ENCODE peak calls at places on chromosomes 16 and 17, in ten cellular contexts. One of them, this sample, is unnamed.

GRCh38 chr16:67555795-67556212 is 6.5 kb upstream of the CTCF start:
- DNase-seq in neural progenitor cell: no peak
- DNase-seq in cardiac muscle cell: no peak
- DNase-seq in CD4-positive, alpha-beta T cell: no peak
- DNase-seq in SK-N-SH: no peak
- DNase-seq in H9: no peak
- DNase-seq in dorsolateral prefrontal cortex: no peak
- DNase-seq in GM13977: no peak
- DNase-seq in PC-9: no peak
- DNase-seq in lower lobe of right lung: no peak
- DNase-seq in this sample: no peak

GRCh38 chr17:31517524-31517923 is 126.0 kb downstream of the RAB11FIP4 start:
- DNase-seq in dorsolateral prefrontal cortex: no peak
- DNase-seq in H9: peak; percentile 82
- DNase-seq in CD4-positive, alpha-beta T cell: no peak
- DNase-seq in GM13977: no peak
- DNase-seq in neural progenitor cell: peak; percentile 69
- DNase-seq in PC-9: peak; percentile 22
- DNase-seq in lower lobe of right lung: no peak
- DNase-seq in cardiac muscle cell: peak; percentile 60
- DNase-seq in SK-N-SH: peak; percentile 80
- DNase-seq in this sample: no peak

GRCh38 chr17:18992454-18993130 is 12.0 kb downstream of the FAM83G start:
- DNase-seq in PC-9: no peak
- DNase-seq in H9: no peak
- DNase-seq in lower lobe of right lung: peak; percentile 80
- DNase-seq in SK-N-SH: no peak
- DNase-seq in neural progenitor cell: no peak
- DNase-seq in dorsolateral prefrontal cortex: no peak
- DNase-seq in CD4-positive, alpha-beta T cell: no peak
- DNase-seq in GM13977: no peak
- DNase-seq in cardiac muscle cell: no peak
- DNase-seq in this sample: no peak

GRCh38 chr16:73298562-73298961 is 250.6 kb upstream of the ZFHX3 start:
- DNase-seq in lower lobe of right lung: no peak
- DNase-seq in dorsolateral prefrontal cortex: no peak
- DNase-seq in cardiac muscle cell: no peak
- DNase-seq in neural progenitor cell: peak; percentile 34
- DNase-seq in H9: no peak
- DNase-seq in GM13977: no peak
- DNase-seq in CD4-positive, alpha-beta T cell: no peak
- DNase-seq in SK-N-SH: no peak
- DNase-seq in PC-9: no peak
- DNase-seq in this sample: no peak

GRCh38 chr17:4724655-4725054 is 6.6 kb upstream of the MED11 start:
- DNase-seq in SK-N-SH: no peak
- DNase-seq in PC-9: no peak
- DNase-seq in cardiac muscle cell: no peak
- DNase-seq in lower lobe of right lung: peak; percentile 11
- DNase-seq in GM13977: no peak
- DNase-seq in H9: no peak
- DNase-seq in CD4-positive, alpha-beta T cell: no peak
- DNase-seq in neural progenitor cell: no peak
- DNase-seq in dorsolateral prefrontal cortex: no peak
- DNase-seq in this sample: no peak

GRCh38 chr16:89037261-89038152 is 56.1 kb upstream of the ACSF3 start:
- DNase-seq in neural progenitor cell: peak; percentile 91
- DNase-seq in SK-N-SH: no peak
- DNase-seq in H9: peak; percentile 74
- DNase-seq in cardiac muscle cell: peak; percentile 91
- DNase-seq in dorsolateral prefrontal cortex: no peak
- DNase-seq in GM13977: peak; percentile 66
- DNase-seq in PC-9: peak; percentile 42
- DNase-seq in CD4-positive, alpha-beta T cell: peak; percentile 47
- DNase-seq in lower lobe of right lung: peak; percentile 41
- DNase-seq in this sample: no peak

GRCh38 chr17:82815790-82816305 is 24.0 kb downstream of the ZNF750 start:
- DNase-seq in cardiac muscle cell: no peak
- DNase-seq in neural progenitor cell: no peak
- DNase-seq in dorsolateral prefrontal cortex: no peak
- DNase-seq in lower lobe of right lung: peak; percentile 35
- DNase-seq in PC-9: no peak
- DNase-seq in SK-N-SH: no peak
- DNase-seq in H9: no peak
- DNase-seq in GM13977: no peak
- DNase-seq in CD4-positive, alpha-beta T cell: no peak
- DNase-seq in this sample: no peak

GRCh38 chr16:75208242-75208825 is 1.4 kb upstream of the CTRB2 start:
- DNase-seq in H9: no peak
- DNase-seq in cardiac muscle cell: no peak
- DNase-seq in PC-9: no peak
- DNase-seq in lower lobe of right lung: no peak
- DNase-seq in dorsolateral prefrontal cortex: no peak
- DNase-seq in neural progenitor cell: no peak
- DNase-seq in GM13977: no peak
- DNase-seq in SK-N-SH: no peak
- DNase-seq in CD4-positive, alpha-beta T cell: no peak
- DNase-seq in this sample: no peak

GRCh38 chr16:55656695-55657092 is 906 bp downstream of the SLC6A2 start:
- DNase-seq in CD4-positive, alpha-beta T cell: no peak
- DNase-seq in dorsolateral prefrontal cortex: no peak
- DNase-seq in H9: peak; percentile 55
- DNase-seq in SK-N-SH: no peak
- DNase-seq in neural progenitor cell: no peak
- DNase-seq in GM13977: no peak
- DNase-seq in lower lobe of right lung: no peak
- DNase-seq in PC-9: no peak
- DNase-seq in cardiac muscle cell: no peak
- DNase-seq in this sample: no peak

GRCh38 chr16:55655381-55655708 is 443 bp upstream of the SLC6A2 start:
- DNase-seq in neural progenitor cell: no peak
- DNase-seq in GM13977: no peak
- DNase-seq in cardiac muscle cell: no peak
- DNase-seq in lower lobe of right lung: no peak
- DNase-seq in CD4-positive, alpha-beta T cell: no peak
- DNase-seq in dorsolateral prefrontal cortex: no peak
- DNase-seq in SK-N-SH: no peak
- DNase-seq in PC-9: no peak
- DNase-seq in H9: no peak
- DNase-seq in this sample: no peak

GRCh38 chr16:55657616-55658015 is 1.8 kb downstream of the SLC6A2 start:
- DNase-seq in PC-9: no peak
- DNase-seq in neural progenitor cell: no peak
- DNase-seq in GM13977: no peak
- DNase-seq in cardiac muscle cell: no peak
- DNase-seq in lower lobe of right lung: no peak
- DNase-seq in CD4-positive, alpha-beta T cell: no peak
- DNase-seq in H9: no peak
- DNase-seq in SK-N-SH: no peak
- DNase-seq in dorsolateral prefrontal cortex: no peak
- DNase-seq in this sample: no peak

GRCh38 chr16:55653106-55653505 is 2.7 kb upstream of the SLC6A2 start:
- DNase-seq in GM13977: no peak
- DNase-seq in H9: no peak
- DNase-seq in lower lobe of right lung: no peak
- DNase-seq in PC-9: no peak
- DNase-seq in CD4-positive, alpha-beta T cell: no peak
- DNase-seq in dorsolateral prefrontal cortex: no peak
- DNase-seq in SK-N-SH: no peak
- DNase-seq in cardiac muscle cell: no peak
- DNase-seq in neural progenitor cell: no peak
- DNase-seq in this sample: no peak

DNA sequence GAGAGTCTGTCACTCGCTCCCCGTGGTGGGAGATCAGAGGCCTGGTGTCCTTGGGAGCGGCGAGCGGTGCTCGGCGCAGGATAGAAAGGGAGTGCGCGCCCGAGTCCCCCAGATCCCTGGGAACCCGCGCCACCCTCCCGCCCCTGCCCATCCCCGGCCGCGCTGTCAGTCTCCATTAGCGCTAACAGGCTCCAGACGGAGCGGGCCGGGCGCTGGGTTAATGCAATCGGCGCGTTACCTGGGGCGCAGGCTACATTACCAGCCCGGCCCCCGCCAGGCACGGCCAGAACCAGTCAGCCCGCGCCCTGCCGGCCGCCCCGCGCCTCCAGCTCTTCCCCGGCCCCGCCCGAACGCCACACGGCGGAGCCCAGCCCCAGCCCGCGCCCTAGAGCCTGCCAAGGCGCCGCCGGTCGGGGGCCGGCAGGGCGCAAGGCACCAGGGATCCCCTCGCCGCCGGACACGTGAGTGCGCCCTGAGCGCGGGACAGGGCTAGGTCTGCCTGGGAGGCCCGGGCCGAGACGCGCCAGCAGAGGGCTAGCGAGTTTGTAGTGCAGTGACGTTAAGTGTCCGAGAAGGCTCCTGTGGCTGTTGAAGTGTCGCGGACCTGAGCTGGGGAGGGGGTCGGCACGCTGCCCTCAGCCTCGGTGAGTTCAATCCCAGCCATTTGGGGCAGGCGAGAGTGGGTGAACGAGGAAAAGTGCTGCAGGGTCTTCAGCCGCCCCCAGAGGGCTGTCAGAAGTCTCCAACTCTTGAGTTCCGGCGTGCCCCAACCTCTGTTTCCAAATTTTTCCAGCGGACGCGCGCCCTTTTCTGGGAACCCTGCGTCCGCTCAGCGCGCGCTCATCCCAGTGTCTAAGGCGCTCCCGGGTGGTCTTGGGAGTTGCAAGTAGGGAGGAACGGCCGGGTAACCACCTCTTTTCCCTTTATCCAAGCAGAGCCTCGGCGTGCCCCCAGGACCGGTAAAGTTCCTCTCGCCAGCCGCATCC is at the start of gene SLC6A2:
- DNase-seq in SK-N-SH: peak; percentile 95
- DNase-seq in GM13977: peak; percentile 20
- DNase-seq in neural progenitor cell: peak; percentile 82
- DNase-seq in H9: peak; percentile 78
- DNase-seq in cardiac muscle cell: peak; percentile 62
- DNase-seq in dorsolateral prefrontal cortex: no peak
- DNase-seq in CD4-positive, alpha-beta T cell: no peak
- DNase-seq in PC-9: no peak
- DNase-seq in lower lobe of right lung: no peak
- DNase-seq in this sample: no peak
- TF ChIP-seq CTCF in SK-N-SH: no peak
- TF ChIP-seq CTCF in GM13977: no peak
- TF ChIP-seq CTCF in neural progenitor cell: peak; percentile 45
- TF ChIP-seq CTCF in H9: peak; percentile 49
- TF ChIP-seq CTCF in cardiac muscle cell: no peak
- TF ChIP-seq CTCF in dorsolateral prefrontal cortex: no peak
- TF ChIP-seq CTCF in CD4-positive, alpha-beta T cell: no peak
- TF ChIP-seq CTCF in PC-9: no peak
- TF ChIP-seq CTCF in lower lobe of right lung: no peak
- TF ChIP-seq CTCF in this sample: no peak

GRCh38 chr17:77279448-77280303 is 138.9 kb downstream of the SEC14L1 start:
- DNase-seq in PC-9: peak; percentile 78
- DNase-seq in lower lobe of right lung: peak; percentile 90
- DNase-seq in CD4-positive, alpha-beta T cell: no peak
- DNase-seq in GM13977: peak; percentile 63
- DNase-seq in dorsolateral prefrontal cortex: no peak
- DNase-seq in cardiac muscle cell: peak; percentile 62
- DNase-seq in neural progenitor cell: peak; percentile 43
- DNase-seq in SK-N-SH: peak; percentile 44
- DNase-seq in H9: peak; percentile 67
- DNase-seq in this sample: no peak

GRCh38 chr17:77281904-77282367 is 141.2 kb downstream of the SEC14L1 start:
- DNase-seq in neural progenitor cell: peak; percentile 60
- DNase-seq in SK-N-SH: no peak
- DNase-seq in PC-9: peak; percentile 29
- DNase-seq in H9: no peak
- DNase-seq in cardiac muscle cell: no peak
- DNase-seq in GM13977: peak; percentile 57
- DNase-seq in dorsolateral prefrontal cortex: no peak
- DNase-seq in CD4-positive, alpha-beta T cell: no peak
- DNase-seq in lower lobe of right lung: peak; percentile 80
- DNase-seq in this sample: no peak

GRCh38 chr17:77282524-77283515 is 142.1 kb downstream of the SEC14L1 start:
- DNase-seq in cardiac muscle cell: no peak
- DNase-seq in neural progenitor cell: peak; percentile 46
- DNase-seq in GM13977: peak; percentile 78
- DNase-seq in PC-9: peak; percentile 32
- DNase-seq in lower lobe of right lung: peak; percentile 68
- DNase-seq in dorsolateral prefrontal cortex: no peak
- DNase-seq in H9: peak; percentile 70
- DNase-seq in CD4-positive, alpha-beta T cell: no peak
- DNase-seq in SK-N-SH: peak; percentile 71
- DNase-seq in this sample: no peak

GRCh38 chr17:77280304-77280910 is 139.6 kb downstream of the SEC14L1 start:
- DNase-seq in PC-9: peak; percentile 40
- DNase-seq in dorsolateral prefrontal cortex: no peak
- DNase-seq in GM13977: no peak
- DNase-seq in neural progenitor cell: no peak
- DNase-seq in cardiac muscle cell: no peak
- DNase-seq in lower lobe of right lung: no peak
- DNase-seq in SK-N-SH: peak; percentile 33
- DNase-seq in CD4-positive, alpha-beta T cell: no peak
- DNase-seq in H9: peak; percentile 66
- DNase-seq in this sample: no peak

DNA sequence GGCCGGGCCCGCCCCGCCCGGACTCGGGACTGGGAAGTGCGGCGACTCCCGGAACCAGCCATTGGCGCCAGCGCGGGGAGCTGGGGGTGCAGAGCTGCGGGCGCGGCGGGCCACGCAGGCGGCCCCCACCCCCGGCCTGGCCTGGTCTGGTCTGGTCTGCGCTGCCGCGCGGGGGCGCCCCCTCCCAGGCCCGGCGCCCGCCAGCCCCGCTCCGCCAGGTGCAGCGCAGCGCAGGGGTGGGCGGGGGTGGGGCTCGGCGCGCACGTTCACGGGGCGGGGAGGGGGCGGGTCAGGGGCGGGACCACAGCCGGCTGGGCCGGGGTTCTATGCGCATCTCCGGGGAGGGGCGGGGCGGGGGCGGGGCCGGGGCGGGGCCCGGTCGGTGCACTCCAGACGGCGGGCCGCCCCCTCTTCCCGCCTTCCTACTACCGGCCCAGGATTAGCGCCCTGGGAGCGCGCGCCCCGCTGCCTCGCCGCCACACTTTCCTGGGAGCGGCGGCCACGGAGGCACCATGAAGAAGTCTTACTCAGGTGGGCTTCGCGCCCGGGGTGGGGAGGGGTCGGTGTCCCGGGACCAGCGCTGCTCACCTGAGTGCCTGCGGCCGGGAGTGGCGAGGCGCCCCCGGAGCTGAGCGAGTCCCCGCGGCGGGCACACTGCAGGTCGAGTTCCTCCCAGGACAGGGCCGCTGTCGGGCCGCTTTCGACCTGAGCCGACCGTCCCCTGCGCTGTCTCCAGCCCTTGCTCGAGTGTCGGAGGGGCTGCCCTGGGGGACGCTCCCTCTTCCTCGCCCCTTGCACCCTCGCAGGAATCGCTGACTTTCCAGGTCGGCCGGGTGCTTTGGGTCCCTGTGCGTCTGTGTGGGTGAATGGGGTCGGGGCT is 140.5 kb downstream of the SEC14L1 start:
- DNase-seq in dorsolateral prefrontal cortex: no peak
- DNase-seq in H9: peak; percentile 87
- DNase-seq in SK-N-SH: peak; percentile 98
- DNase-seq in lower lobe of right lung: peak; percentile 77
- DNase-seq in cardiac muscle cell: peak; percentile 77
- DNase-seq in neural progenitor cell: peak; percentile 88
- DNase-seq in GM13977: peak; percentile 98
- DNase-seq in PC-9: peak; percentile 70
- DNase-seq in CD4-positive, alpha-beta T cell: peak; percentile 63
- DNase-seq in this sample: no peak
- TF ChIP-seq CTCF in dorsolateral prefrontal cortex: no peak
- TF ChIP-seq CTCF in H9: peak; percentile 48
- TF ChIP-seq CTCF in SK-N-SH: no peak
- TF ChIP-seq CTCF in lower lobe of right lung: no peak
- TF ChIP-seq CTCF in cardiac muscle cell: no peak
- TF ChIP-seq CTCF in neural progenitor cell: peak; percentile 40
- TF ChIP-seq CTCF in GM13977: peak; percentile 77
- TF ChIP-seq CTCF in PC-9: no peak
- TF ChIP-seq CTCF in CD4-positive, alpha-beta T cell: no peak
- TF ChIP-seq CTCF in this sample: no peak

DNA sequence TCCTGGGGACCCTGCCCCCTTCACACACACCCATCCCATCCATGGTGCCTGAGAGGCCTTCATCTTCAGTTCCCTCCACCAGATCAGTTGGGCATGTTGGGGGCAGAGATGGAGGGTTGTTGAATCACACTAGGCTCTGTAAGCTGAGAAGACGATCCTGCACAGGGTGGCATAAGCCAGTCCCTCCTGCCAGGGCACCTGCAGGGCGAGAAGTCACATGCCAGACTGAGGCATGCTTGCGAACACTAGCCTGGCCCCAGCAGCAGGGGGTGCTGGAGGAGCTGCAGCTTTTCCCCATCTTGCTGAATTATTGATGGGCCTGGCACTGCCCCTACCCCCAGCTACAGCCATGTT is 6.1 kb upstream of the TBX2 start:
- DNase-seq in dorsolateral prefrontal cortex: no peak
- DNase-seq in SK-N-SH: peak; percentile 66
- DNase-seq in CD4-positive, alpha-beta T cell: no peak
- DNase-seq in neural progenitor cell: no peak
- DNase-seq in GM13977: no peak
- DNase-seq in lower lobe of right lung: no peak
- DNase-seq in cardiac muscle cell: no peak
- DNase-seq in PC-9: peak; percentile 35
- DNase-seq in H9: peak; percentile 58
- DNase-seq in this sample: no peak
- TF ChIP-seq CTCF in dorsolateral prefrontal cortex: no peak
- TF ChIP-seq CTCF in SK-N-SH: peak; percentile 44
- TF ChIP-seq CTCF in CD4-positive, alpha-beta T cell: no peak
- TF ChIP-seq CTCF in neural progenitor cell: peak; percentile 28
- TF ChIP-seq CTCF in GM13977: peak; percentile 25
- TF ChIP-seq CTCF in lower lobe of right lung: peak; percentile 20
- TF ChIP-seq CTCF in cardiac muscle cell: peak; percentile 34
- TF ChIP-seq CTCF in PC-9: peak; percentile 42
- TF ChIP-seq CTCF in H9: peak; percentile 47
- TF ChIP-seq CTCF in this sample: no peak

GRCh38 chr17:45581860-45582259 is 91.3 kb upstream of the PLEKHM1 start:
- DNase-seq in CD4-positive, alpha-beta T cell: no peak
- DNase-seq in GM13977: no peak
- DNase-seq in PC-9: no peak
- DNase-seq in lower lobe of right lung: no peak
- DNase-seq in SK-N-SH: no peak
- DNase-seq in H9: no peak
- DNase-seq in dorsolateral prefrontal cortex: no peak
- DNase-seq in neural progenitor cell: no peak
- DNase-seq in cardiac muscle cell: no peak
- DNase-seq in this sample: no peak
- TF ChIP-seq CTCF in CD4-positive, alpha-beta T cell: no peak
- TF ChIP-seq CTCF in GM13977: no peak
- TF ChIP-seq CTCF in PC-9: no peak
- TF ChIP-seq CTCF in lower lobe of right lung: no peak
- TF ChIP-seq CTCF in SK-N-SH: no peak
- TF ChIP-seq CTCF in H9: no peak
- TF ChIP-seq CTCF in dorsolateral prefrontal cortex: no peak
- TF ChIP-seq CTCF in neural progenitor cell: no peak
- TF ChIP-seq CTCF in cardiac muscle cell: no peak
- TF ChIP-seq CTCF in this sample: no peak

This sample was measured in omental fat pad.